ENCODE peak calls at places on chromosome 5, in four cellular contexts. X, W, E and P are unnamed samples.

GRCh38 chr5:151072234-151073025 is 8.4 kb downstream of the TNIP1 start:
- DNase-seq in X (no peak), W (peak; percentile 84), E (no peak), P (peak; percentile 91)

GRCh38 chr5:73311291-73312110 is 137.1 kb downstream of the FOXD1 start:
- DNase-seq in X (peak; percentile 68), W (peak; percentile 92), E (no peak), P (peak; percentile 83)

GRCh38 chr5:113183694-113184093 is 207.1 kb downstream of the DCP2 start:
- DNase-seq in X (no peak), W (no peak), E (no peak), P (no peak)

GRCh38 chr5:81819556-81820314 is 68.8 kb upstream of the SSBP2 start:
- DNase-seq in X (no peak), W (peak; percentile 61), E (no peak), P (no peak)

GRCh38 chr5:98308231-98308630 is 465.2 kb upstream of the RGMB start:
- DNase-seq in X (no peak), W (no peak), E (no peak), P (no peak)

GRCh38 chr5:123496892-123497291 is 15.1 kb upstream of the CSNK1G3 start:
- DNase-seq in X (no peak), W (peak; percentile 46), E (no peak), P (no peak)

GRCh38 chr5:39555788-39556187 is 131.0 kb upstream of the DAB2 start:
- DNase-seq in X (no peak), W (no peak), E (no peak), P (no peak)

GRCh38 chr5:125612356-125613149 is 810.7 kb upstream of the GRAMD2B start:
- DNase-seq in X (no peak), W (no peak), E (no peak), P (no peak)

GRCh38 chr5:130400091-130400490 is 495.8 kb downstream of the CHSY3 start:
- DNase-seq in X (no peak), W (no peak), E (no peak), P (peak; percentile 37)

GRCh38 chr5:157459715-157460599 is at the start of gene NIPAL4:
- DNase-seq in X (peak; percentile 50), W (no peak), E (no peak), P (peak; percentile 57)

GRCh38 chr5:65037845-65038815 is 269.4 kb downstream of the CWC27 start:
- DNase-seq in X (peak; percentile 82), W (no peak), E (peak; percentile 44), P (peak; percentile 93)

GRCh38 chr5:38650540-38651275 is 94.3 kb upstream of the LIFR start:
- DNase-seq in X (peak; percentile 34), W (peak; percentile 20), E (no peak), P (no peak)

GRCh38 chr5:5882706-5883105 is 460.2 kb downstream of the ICE1 start:
- DNase-seq in X (no peak), W (no peak), E (no peak), P (no peak)

GRCh38 chr5:140216468-140217074 is 41.6 kb downstream of the CYSTM1 start:
- DNase-seq in X (no peak), W (no peak), E (no peak), P (peak; percentile 36)

GRCh38 chr5:149450199-149450598 is 71.1 kb upstream of the IL17B start:
- DNase-seq in X (no peak), W (peak; percentile 87), E (no peak), P (no peak)

GRCh38 chr5:21806943-21807342 is 1046.2 kb downstream of the CDH12 start:
- DNase-seq in X (no peak), W (peak; percentile 87), E (no peak), P (no peak)

GRCh38 chr5:160850439-160850838 is 1.6 kb downstream of the ATP10B start:
- DNase-seq in X (no peak), W (no peak), E (no peak), P (peak; percentile 32)

GRCh38 chr5:74667396-74667795 is 17.6 kb upstream of the HEXB start:
- DNase-seq in X (no peak), W (peak; percentile 50), E (no peak), P (no peak)

GRCh38 chr5:127833999-127834953 is 131.1 kb downstream of the CCDC192 start:
- DNase-seq in X (no peak), W (no peak), E (no peak), P (no peak)

GRCh38 chr5:2753452-2754409 is 2.3 kb upstream of the IRX2 start:
- DNase-seq in X (no peak), W (no peak), E (no peak), P (peak; percentile 53)

GRCh38 chr5:91397791-91398190 is 14.7 kb upstream of the ARRDC3 start:
- DNase-seq in X (no peak), W (no peak), E (no peak), P (no peak)

GRCh38 chr5:124662261-124662781 is 84.1 kb downstream of the ZNF608 start:
- DNase-seq in X (no peak), W (no peak), E (no peak), P (peak; percentile 71)

GRCh38 chr5:140674211-140674610 is 835 bp upstream of the DND1 start:
- DNase-seq in X (no peak), W (no peak), E (no peak), P (no peak)

GRCh38 chr5:54859321-54859720 is 126.1 kb downstream of the ESM1 start:
- DNase-seq in X (no peak), W (no peak), E (no peak), P (no peak)

GRCh38 chr5:99621772-99622681 is 693.2 kb upstream of the CHD1 start:
- DNase-seq in X (peak; percentile 27), W (no peak), E (no peak), P (no peak)

GRCh38 chr5:96584712-96585111 is 77.5 kb upstream of the CAST start:
- DNase-seq in X (no peak), W (no peak), E (no peak), P (no peak)

GRCh38 chr5:65013141-65013540 is 244.4 kb downstream of the CWC27 start:
- DNase-seq in X (no peak), W (peak; percentile 65), E (no peak), P (no peak)

GRCh38 chr5:177040814-177041410 is 18.4 kb downstream of the ZNF346 start:
- DNase-seq in X (no peak), W (peak; percentile 45), E (no peak), P (no peak)

GRCh38 chr5:40043916-40044315 is 619.1 kb upstream of the DAB2 start:
- DNase-seq in X (no peak), W (no peak), E (no peak), P (no peak)

GRCh38 chr5:74517700-74518099 is 122.8 kb downstream of the ENC1 start:
- DNase-seq in X (no peak), W (peak; percentile 86), E (no peak), P (no peak)

GRCh38 chr5:176714067-176714466 is 66.8 kb downstream of the TSPAN17 start:
- DNase-seq in X (no peak), W (no peak), E (no peak), P (no peak)

GRCh38 chr5:174733091-174733690 is 8.8 kb downstream of the MSX2 start:
- DNase-seq in X (peak; percentile 60), W (no peak), E (no peak), P (peak; percentile 75)

GRCh38 chr5:164475339-164475977 is 970.0 kb downstream of the MAT2B start:
- DNase-seq in X (no peak), W (peak; percentile 56), E (no peak), P (peak; percentile 32)

GRCh38 chr5:59019078-59019477 is 436.2 kb downstream of the RAB3C start:
- DNase-seq in X (no peak), W (no peak), E (no peak), P (no peak)

GRCh38 chr5:165642366-165642765 is 2136.9 kb downstream of the MAT2B start:
- DNase-seq in X (no peak), W (no peak), E (no peak), P (no peak)
- H3K56ac ChIP-seq in X (no peak overlapping the region), W (no peak overlapping the region), E (no peak overlapping the region), P (no peak overlapping the region)

GRCh38 chr5:991472-992267 is 16.9 kb upstream of the NKD2 start:
- DNase-seq in X (no peak), W (no peak), E (no peak), P (no peak)
- H4K8ac ChIP-seq in X (no peak overlapping the region), W (no peak overlapping the region), E (no peak overlapping the region), P (no peak overlapping the region)

GRCh38 chr5:169923988-169924387 is 56.3 kb downstream of the INSYN2B start:
- DNase-seq in X (no peak), W (no peak), E (no peak), P (no peak)
- H3K27ac ChIP-seq in X (no peak overlapping the region), W (no peak overlapping the region), E (no peak overlapping the region), P (no peak overlapping the region)

GRCh38 chr5:133367413-133367812 is 244.9 kb downstream of the FSTL4 start:
- DNase-seq in X (no peak), W (no peak), E (no peak), P (no peak)

GRCh38 chr5:133366966-133367365 is 245.4 kb downstream of the FSTL4 start:
- DNase-seq in X (no peak), W (no peak), E (no peak), P (no peak)

GRCh38 chr5:133365326-133365725 is 247.0 kb downstream of the FSTL4 start:
- DNase-seq in X (peak; percentile 66), W (no peak), E (peak; percentile 36), P (peak; percentile 57)

GRCh38 chr5:133365738-133366137 is 246.6 kb downstream of the FSTL4 start:
- DNase-seq in X (no peak), W (no peak), E (no peak), P (no peak)

GRCh38 chr5:133366438-133366837 is 245.9 kb downstream of the FSTL4 start:
- DNase-seq in X (no peak), W (no peak), E (no peak), P (peak; percentile 20)
- H3K56ac ChIP-seq in X (no peak overlapping the region), W (no peak overlapping the region), E (no peak overlapping the region), P (no peak overlapping the region)

GRCh38 chr5:172740483-172741205 is 30.4 kb downstream of the DUSP1 start:
- DNase-seq in X (no peak), W (peak; percentile 93), E (no peak), P (peak; percentile 46)
- H4K8ac ChIP-seq in X (no peak overlapping the region), W (no peak overlapping the region), E (no peak overlapping the region), P (no peak overlapping the region)